ENCODE peak calls at places on chromosomes 5 and 9, in four cellular contexts. P is neuronal stem cell; H is adrenal gland; S is CD8-positive, alpha-beta memory T cell. C is an unnamed sample. For H3K4me1, the result is how much of the 10 kb centered on the place peaks cover.

GRCh38 chr5:62762503-62762902 is 183.9 kb downstream of the LRRC70 start:
- DNase-seq in P (no peak), H (no peak), S (no peak), C (no peak)

GRCh38 chr5:78816143-78816765 is 167.7 kb upstream of the LHFPL2 start:
- DNase-seq in P (no peak), H (no peak), S (no peak), C (no peak)

GRCh38 chr5:73030531-73030930 is 74.7 kb downstream of the FCHO2 start:
- DNase-seq in P (no peak), H (no peak), S (no peak), C (no peak)

GRCh38 chr5:142364251-142365145 is 39.7 kb upstream of the SPRY4 start:
- DNase-seq in P (no peak), H (peak), S (no peak), C (peak)

GRCh38 chr5:142801495-142801871 is 31.3 kb downstream of the ARHGAP26 start:
- DNase-seq in P (no peak), H (no peak), S (no peak), C (no peak)

GRCh38 chr9:115008536-115008935 is 78.1 kb upstream of the TNFSF8 start:
- DNase-seq in P (no peak), H (peak), S (no peak), C (no peak)

GRCh38 chr9:121645853-121646807 is 5.3 kb upstream of the DAB2IP start:
- DNase-seq in P (no peak), H (peak), S (no peak), C (no peak)

GRCh38 chr5:78984611-78985406 is at the start of gene ARSB:
- DNase-seq in P (peak), H (peak), S (peak), C (peak)

GRCh38 chr9:101028346-101029299 is at the start of gene PLPPR1:
- DNase-seq in P (peak), H (peak), S (no peak), C (peak)

GRCh38 chr9:114238919-114239879 is 83.7 kb upstream of the ORM1 start:
- DNase-seq in P (no peak), H (peak), S (no peak), C (peak)

GRCh38 chr5:65928341-65928752 is 2.0 kb downstream of the ERBIN start:
- DNase-seq in P (no peak), H (no peak), S (no peak), C (no peak)

GRCh38 chr5:55176176-55176818 is 3.3 kb upstream of the CDC20B start:
- DNase-seq in P (peak), H (no peak), S (no peak), C (peak)

GRCh38 chr5:146475190-146475801 is 28.2 kb downstream of the TCERG1 start:
- DNase-seq in P (no peak), H (no peak), S (no peak), C (no peak)

GRCh38 chr9:26870292-26870691 is 22.3 kb downstream of the CAAP1 start:
- DNase-seq in P (no peak), H (no peak), S (no peak), C (no peak)

GRCh38 chr9:117783828-117784227 is 79.6 kb downstream of the TLR4 start:
- DNase-seq in P (no peak), H (no peak), S (peak), C (no peak)

GRCh38 chr5:163976691-163977090 is 471.3 kb downstream of the MAT2B start:
- DNase-seq in P (no peak), H (no peak), S (no peak), C (no peak)

GRCh38 chr5:123089971-123090640 is 1.1 kb downstream of the PRDM6 start:
- DNase-seq in P (no peak), H (no peak), S (no peak), C (peak)

GRCh38 chr5:6683241-6683640 is 30.0 kb upstream of the TENT4A start:
- DNase-seq in P (no peak), H (no peak), S (no peak), C (no peak)

GRCh38 chr9:135216236-135216635 is 128.8 kb downstream of the OLFM1 start:
- DNase-seq in P (no peak), H (no peak), S (no peak), C (peak)

GRCh38 chr5:139746691-139747582 is 48.7 kb upstream of the PSD2 start:
- DNase-seq in P (no peak), H (no peak), S (peak), C (peak)

GRCh38 chr5:171647043-171647899 is 138.3 kb upstream of the SMIM23 start:
- DNase-seq in P (no peak), H (peak), S (no peak), C (peak)

GRCh38 chr5:52776116-52776515 is 11.6 kb upstream of the ITGA1 start:
- DNase-seq in P (no peak), H (no peak), S (no peak), C (no peak)

GRCh38 chr5:74630387-74631087 is 10.0 kb downstream of the ENC1 start:
- DNase-seq in P (no peak), H (peak), S (peak), C (no peak)

GRCh38 chr5:151051066-151051930 is 29.5 kb downstream of the TNIP1 start:
- DNase-seq in P (peak), H (peak), S (peak), C (peak)

GRCh38 chr5:143080407-143080806 is 310.2 kb downstream of the ARHGAP26 start:
- DNase-seq in P (no peak), H (no peak), S (no peak), C (no peak)

GRCh38 chr9:129027224-129027684 is 877 bp downstream of the SH3GLB2 start:
- DNase-seq in P (no peak), H (no peak), S (no peak), C (no peak)

GRCh38 chr5:93079046-93079445 is 502.0 kb downstream of the NR2F1-AS1 start:
- DNase-seq in P (no peak), H (no peak), S (no peak), C (no peak)

GRCh38 chr9:128703616-128704355 is 1.5 kb downstream of the PKN3 start:
- DNase-seq in P (no peak), H (no peak), S (no peak), C (no peak)

GRCh38 chr5:88049156-88049555 is 219.5 kb downstream of the TMEM161B start:
- DNase-seq in P (no peak), H (no peak), S (no peak), C (no peak)

GRCh38 chr5:58019614-58020013 is 440.3 kb downstream of the PLK2 start:
- DNase-seq in P (no peak), H (peak), S (no peak), C (no peak)

GRCh38 chr5:52772668-52773067 is 15.0 kb upstream of the ITGA1 start:
- DNase-seq in P (no peak), H (no peak), S (no peak), C (no peak)

GRCh38 chr9:135520916-135521607 is at the start of gene LCN1:
- DNase-seq in P (no peak), H (no peak), S (no peak), C (no peak)

GRCh38 chr5:91464886-91465646 is 81.9 kb upstream of the ARRDC3 start:
- DNase-seq in P (no peak), H (no peak), S (no peak), C (no peak)

GRCh38 chr5:6522983-6523382 is 74.3 kb downstream of the UBE2QL1 start:
- DNase-seq in P (no peak), H (no peak), S (no peak), C (no peak)

GRCh38 chr5:134345996-134346395 is 21.0 kb downstream of the CDKL3 start:
- DNase-seq in P (no peak), H (no peak), S (no peak), C (no peak)

GRCh38 chr9:117458066-117458465 is 43.2 kb upstream of the ASTN2 start:
- DNase-seq in P (no peak), H (no peak), S (no peak), C (no peak)

GRCh38 chr9:76732341-76732958 is 31.8 kb upstream of the PCA3 start:
- DNase-seq in P (no peak), H (no peak), S (no peak), C (no peak)

GRCh38 chr5:68237715-68238114 is 22.2 kb downstream of the PIK3R1 start:
- DNase-seq in P (no peak), H (no peak), S (no peak), C (no peak)
- H3K4me1 ChIP-seq in P (under half), H (half or more), S (half or more), C (under half)

DNA sequence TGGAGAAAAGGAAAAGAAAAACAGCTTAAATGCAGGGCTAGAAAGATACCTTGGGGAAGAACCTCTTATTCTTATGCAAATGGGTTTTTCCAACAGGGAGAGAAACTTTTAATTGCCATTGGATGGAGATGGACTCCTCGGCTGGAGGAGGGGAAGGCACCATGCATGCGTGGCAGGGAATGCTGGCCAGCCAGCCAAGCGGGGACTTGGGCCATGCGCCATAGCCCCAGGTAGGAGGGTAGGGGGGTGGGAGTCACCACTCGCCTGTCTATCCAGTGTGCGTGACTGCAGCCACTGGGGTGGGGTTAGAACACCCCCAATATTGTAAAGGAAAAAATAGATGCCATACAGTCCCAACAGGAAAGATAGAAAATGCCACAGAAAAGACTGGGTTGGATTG is 119.9 kb upstream of the ELAVL2 start:
- DNase-seq in P (no peak), H (no peak), S (no peak), C (no peak)
- H3K4me1 ChIP-seq in P (under half), H (under half), S (under half), C (under half)

GRCh38 chr5:53991942-53992341 is 318.4 kb downstream of the ARL15 start:
- DNase-seq in P (no peak), H (no peak), S (no peak), C (no peak)

GRCh38 chr5:53996008-53996407 is 314.4 kb downstream of the ARL15 start:
- DNase-seq in P (no peak), H (no peak), S (no peak), C (no peak)

GRCh38 chr5:53997736-53998627 is 312.4 kb downstream of the ARL15 start:
- DNase-seq in P (no peak), H (no peak), S (no peak), C (no peak)

DNA sequence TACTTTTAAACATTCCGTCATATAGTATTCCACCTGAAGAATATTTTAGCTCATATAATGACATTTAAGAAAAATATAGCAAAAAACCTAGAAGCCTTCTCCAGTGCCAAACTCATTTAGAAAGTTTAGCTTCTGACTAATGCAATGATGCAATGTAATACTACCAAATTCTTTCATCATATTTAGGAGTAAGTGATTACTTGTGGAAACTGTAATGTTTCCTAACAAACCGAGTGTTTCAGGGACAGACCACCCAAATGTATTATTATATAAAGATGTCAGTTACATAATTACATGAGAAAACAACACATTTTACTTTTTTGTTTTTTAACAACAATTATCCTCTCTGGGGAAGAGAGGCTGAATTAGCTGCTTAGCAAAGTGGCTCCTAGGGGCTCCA is 316.2 kb downstream of the ARL15 start:
- DNase-seq in P (no peak), H (no peak), S (no peak), C (no peak)
- H3K4me1 ChIP-seq in P (under half), H (under half), S (under half), C (under half)

DNA sequence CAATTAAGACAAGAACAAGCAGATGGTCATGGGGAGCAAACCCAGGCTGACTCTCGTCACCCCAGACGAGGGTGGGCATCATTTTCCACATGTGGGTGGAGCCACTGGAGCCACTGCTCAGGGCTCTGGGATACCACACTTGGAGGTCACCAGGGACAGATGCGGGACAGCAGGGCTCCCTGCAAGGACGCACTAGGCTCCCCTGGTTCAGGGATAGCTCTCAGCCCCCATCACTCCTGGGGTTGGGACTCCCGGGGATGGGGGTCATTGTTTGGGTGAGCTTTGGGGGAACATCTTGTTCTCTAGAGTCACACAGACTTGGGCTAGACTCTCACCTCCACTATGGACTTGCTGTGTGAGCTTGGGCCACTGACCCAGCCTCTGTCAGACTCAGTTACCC is 57.8 kb downstream of the GTF3C4 start:
- DNase-seq in P (no peak), H (no peak), S (no peak), C (no peak)
- H3K4me1 ChIP-seq in P (under half), H (under half), S (under half), C (under half)

GRCh38 chr9:98229620-98230019 is 25.8 kb downstream of the TBC1D2 start:
- DNase-seq in P (no peak), H (no peak), S (no peak), C (no peak)
- H3K4me1 ChIP-seq in P (under half), H (under half), S (under half), C (under half)

DNA sequence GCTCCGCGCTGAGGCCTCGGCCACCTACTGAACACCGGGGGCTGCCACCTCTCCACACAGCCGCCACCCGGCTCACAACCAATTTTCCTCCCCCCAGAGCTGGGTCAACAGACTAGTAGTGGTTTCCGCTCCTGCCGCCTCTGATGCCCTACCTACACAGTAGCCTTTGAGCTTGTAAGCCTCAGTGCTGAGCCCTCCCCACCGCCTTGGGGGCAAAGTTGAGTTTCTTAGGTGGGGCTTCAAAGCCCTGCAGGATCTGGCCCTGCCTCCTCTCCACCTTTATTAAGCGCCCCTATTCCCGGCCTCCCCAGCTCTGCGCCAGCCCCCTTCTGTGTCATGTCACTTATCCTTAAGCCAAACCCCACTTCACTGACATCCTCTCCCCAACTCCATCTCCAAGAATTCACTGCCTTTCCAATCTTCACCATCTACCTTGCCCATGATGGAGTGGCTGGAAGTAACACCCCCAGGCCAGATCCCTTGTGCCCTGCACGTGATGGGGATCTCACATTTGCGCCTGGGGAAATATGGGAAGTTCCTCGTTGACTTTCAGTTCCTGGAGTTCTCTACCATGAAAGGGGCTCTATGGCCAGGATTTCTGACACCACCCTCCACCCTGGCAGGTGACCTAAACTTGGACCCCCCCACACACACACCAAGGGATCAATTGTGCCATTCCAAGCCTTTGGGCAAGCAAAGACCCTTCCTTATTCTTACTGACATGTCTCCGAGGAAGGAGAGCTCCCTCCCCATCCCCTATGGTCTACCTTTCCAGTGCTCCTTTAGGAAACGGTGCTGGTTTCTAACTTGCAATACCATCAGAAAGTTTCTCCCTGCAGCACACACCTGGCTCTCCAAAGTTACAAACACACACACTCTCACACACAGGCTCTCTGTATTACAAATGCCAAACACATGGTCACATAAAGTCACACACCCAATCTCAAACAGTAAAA is 2.7 kb upstream of the CNTFR start:
- DNase-seq in P (no peak), H (no peak), S (no peak), C (no peak)
- H3K4me1 ChIP-seq in P (under half), H (under half), S (under half), C (under half)